ENCODE peak calls at places on chromosomes 2 and 18, in four cellular contexts. One of them, this sample, is unnamed.
A peak's percentile ranks its signal among the peaks of the same experiment; 100 is the strongest.

GRCh38 chr2:172329404-172330059 is 97.9 kb upstream of the ITGA6 start:
- DNase-seq in transverse colon: peak; percentile 68
- DNase-seq in neural progenitor cell: no peak
- DNase-seq in HFF-Myc: no peak
- DNase-seq in this sample: no peak

GRCh38 chr2:113692698-113693428 is 63.6 kb downstream of the SLC35F5 start:
- DNase-seq in neural progenitor cell: no peak
- DNase-seq in HFF-Myc: no peak
- DNase-seq in transverse colon: no peak
- DNase-seq in this sample: no peak

GRCh38 chr2:180359522-180360282 is 352.6 kb upstream of the CWC22 start:
- DNase-seq in HFF-Myc: no peak
- DNase-seq in transverse colon: peak; percentile 47
- DNase-seq in neural progenitor cell: no peak
- DNase-seq in this sample: no peak

GRCh38 chr18:33372442-33372841 is 68.1 kb downstream of the CCDC178 start:
- DNase-seq in HFF-Myc: no peak
- DNase-seq in neural progenitor cell: no peak
- DNase-seq in transverse colon: no peak
- DNase-seq in this sample: no peak

GRCh38 chr2:101540518-101540917 is 65.6 kb upstream of the RFX8 start:
- DNase-seq in HFF-Myc: no peak
- DNase-seq in neural progenitor cell: no peak
- DNase-seq in transverse colon: no peak
- DNase-seq in this sample: no peak

GRCh38 chr2:241613018-241613780 is 23.8 kb downstream of the THAP4 start:
- DNase-seq in HFF-Myc: no peak
- DNase-seq in neural progenitor cell: peak; percentile 28
- DNase-seq in transverse colon: no peak
- DNase-seq in this sample: no peak

GRCh38 chr2:119421731-119422130 is 9.9 kb upstream of the TMEM37 start:
- DNase-seq in transverse colon: no peak
- DNase-seq in HFF-Myc: no peak
- DNase-seq in neural progenitor cell: no peak
- DNase-seq in this sample: no peak

GRCh38 chr2:164438490-164439205 is 182.6 kb downstream of the GRB14 start:
- DNase-seq in HFF-Myc: no peak
- DNase-seq in transverse colon: no peak
- DNase-seq in neural progenitor cell: no peak
- DNase-seq in this sample: no peak

GRCh38 chr18:37442477-37442876 is 123.1 kb downstream of the CELF4 start:
- DNase-seq in HFF-Myc: no peak
- DNase-seq in neural progenitor cell: no peak
- DNase-seq in transverse colon: no peak
- DNase-seq in this sample: no peak

GRCh38 chr2:43481927-43482542 is 113.8 kb downstream of the THADA start:
- DNase-seq in neural progenitor cell: no peak
- DNase-seq in HFF-Myc: no peak
- DNase-seq in transverse colon: no peak
- DNase-seq in this sample: no peak

GRCh38 chr2:166831930-166832329 is 56.4 kb upstream of the XIRP2 start:
- DNase-seq in HFF-Myc: no peak
- DNase-seq in neural progenitor cell: no peak
- DNase-seq in transverse colon: no peak
- DNase-seq in this sample: no peak

GRCh38 chr18:33101316-33101715 is 328.5 kb upstream of the KLHL14 start:
- DNase-seq in transverse colon: no peak
- DNase-seq in neural progenitor cell: no peak
- DNase-seq in HFF-Myc: no peak
- DNase-seq in this sample: no peak

GRCh38 chr2:71410716-71411115 is 42.6 kb upstream of the DYSF start:
- DNase-seq in transverse colon: no peak
- DNase-seq in neural progenitor cell: no peak
- DNase-seq in HFF-Myc: no peak
- DNase-seq in this sample: no peak

GRCh38 chr2:122072666-122073065 is 317.2 kb downstream of the TSN start:
- DNase-seq in neural progenitor cell: no peak
- DNase-seq in HFF-Myc: no peak
- DNase-seq in transverse colon: no peak
- DNase-seq in this sample: no peak

GRCh38 chr2:128323501-128323931 is 4.8 kb upstream of the HS6ST1 start:
- DNase-seq in HFF-Myc: no peak
- DNase-seq in transverse colon: no peak
- DNase-seq in neural progenitor cell: no peak
- DNase-seq in this sample: no peak

GRCh38 chr2:49901202-49901865 is 747.0 kb upstream of the FSHR start:
- DNase-seq in HFF-Myc: no peak
- DNase-seq in neural progenitor cell: no peak
- DNase-seq in transverse colon: no peak
- DNase-seq in this sample: no peak

GRCh38 chr2:11753452-11753885 is 7.0 kb downstream of the LPIN1 start:
- DNase-seq in HFF-Myc: no peak
- DNase-seq in transverse colon: peak; percentile 83
- DNase-seq in neural progenitor cell: no peak
- DNase-seq in this sample: no peak

GRCh38 chr2:186304064-186304463 is 182.0 kb upstream of the ZC3H15 start:
- DNase-seq in transverse colon: no peak
- DNase-seq in neural progenitor cell: no peak
- DNase-seq in HFF-Myc: no peak
- DNase-seq in this sample: no peak

GRCh38 chr2:186307871-186308270 is 178.2 kb upstream of the ZC3H15 start:
- DNase-seq in transverse colon: no peak
- DNase-seq in HFF-Myc: no peak
- DNase-seq in neural progenitor cell: no peak
- DNase-seq in this sample: no peak

GRCh38 chr2:186308347-186308746 is 177.7 kb upstream of the ZC3H15 start:
- DNase-seq in transverse colon: no peak
- DNase-seq in neural progenitor cell: no peak
- DNase-seq in HFF-Myc: no peak
- DNase-seq in this sample: peak; percentile 14

GRCh38 chr2:186306754-186307153 is 179.3 kb upstream of the ZC3H15 start:
- DNase-seq in transverse colon: no peak
- DNase-seq in neural progenitor cell: no peak
- DNase-seq in HFF-Myc: no peak
- DNase-seq in this sample: no peak

DNA sequence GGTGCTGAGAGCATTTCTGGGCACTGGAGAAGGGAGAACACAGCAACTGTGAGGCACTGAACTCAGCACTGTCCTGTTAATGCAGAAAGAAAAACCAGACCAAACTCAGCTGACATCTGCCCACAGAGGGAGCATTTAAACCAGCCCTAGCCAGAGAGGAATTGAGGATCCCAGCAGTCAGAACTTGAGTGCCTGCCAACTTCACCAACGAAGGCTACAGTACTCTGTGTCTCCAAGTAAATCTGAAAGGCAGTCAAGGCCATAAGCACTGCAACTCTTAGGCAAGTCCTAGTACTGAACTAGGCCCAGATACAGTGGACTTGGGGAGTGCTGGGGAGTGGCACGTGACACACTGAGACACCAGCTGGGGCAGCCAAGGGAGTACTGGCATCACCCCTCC is 176.2 kb upstream of the ZC3H15 start:
- DNase-seq in neural progenitor cell: no peak
- DNase-seq in HFF-Myc: peak; percentile 30
- DNase-seq in transverse colon: no peak
- DNase-seq in this sample: peak; percentile 32
- TF ChIP-seq CTCF in neural progenitor cell: no peak
- TF ChIP-seq CTCF in HFF-Myc: no peak
- TF ChIP-seq CTCF in transverse colon: no peak
- TF ChIP-seq CTCF in this sample: no peak

GRCh38 chr18:45588831-45589558 is 26.3 kb upstream of the SLC14A2 start:
- DNase-seq in neural progenitor cell: no peak
- DNase-seq in HFF-Myc: peak; percentile 76
- DNase-seq in transverse colon: no peak
- DNase-seq in this sample: no peak
- H3K4me3 ChIP-seq in neural progenitor cell: no peak overlapping the region
- H3K4me3 ChIP-seq in HFF-Myc: peak overlapping the region; percentile 8
- H3K4me3 ChIP-seq in transverse colon: no peak overlapping the region
- H3K4me3 ChIP-seq in this sample: no peak overlapping the region

GRCh38 chr2:149098722-149099121 is 60.2 kb downstream of the LYPD6B start:
- DNase-seq in transverse colon: no peak
- DNase-seq in HFF-Myc: peak; percentile 33
- DNase-seq in neural progenitor cell: no peak
- DNase-seq in this sample: peak; percentile 97
- TF ChIP-seq CTCF in transverse colon: no peak
- TF ChIP-seq CTCF in HFF-Myc: no peak
- TF ChIP-seq CTCF in neural progenitor cell: no peak
- TF ChIP-seq CTCF in this sample: no peak

DNA sequence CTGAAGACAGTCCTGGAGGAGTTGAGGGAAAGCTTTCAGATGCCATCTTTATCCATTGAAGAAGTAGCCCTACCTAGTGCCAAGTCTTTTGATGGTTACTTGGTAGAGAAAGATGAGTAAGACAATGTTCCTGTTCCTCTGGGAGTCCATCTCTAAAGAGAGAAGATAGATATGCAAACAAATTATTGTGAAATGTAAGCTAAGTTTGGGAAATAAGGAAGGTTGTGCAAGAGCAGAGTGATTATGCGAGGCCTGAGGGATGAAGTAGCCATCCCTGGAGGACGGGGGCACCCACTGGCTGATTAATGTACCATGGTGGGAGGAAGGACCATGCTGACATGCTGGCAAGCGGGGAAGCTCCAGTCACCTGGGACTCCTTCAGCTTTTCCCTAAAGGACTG is 994 bp upstream of the DTNA start:
- DNase-seq in transverse colon: no peak
- DNase-seq in HFF-Myc: no peak
- DNase-seq in neural progenitor cell: no peak
- DNase-seq in this sample: no peak
- H3K4me3 ChIP-seq in transverse colon: no peak overlapping the region
- H3K4me3 ChIP-seq in HFF-Myc: no peak overlapping the region
- H3K4me3 ChIP-seq in neural progenitor cell: no peak overlapping the region
- H3K4me3 ChIP-seq in this sample: no peak overlapping the region

DNA sequence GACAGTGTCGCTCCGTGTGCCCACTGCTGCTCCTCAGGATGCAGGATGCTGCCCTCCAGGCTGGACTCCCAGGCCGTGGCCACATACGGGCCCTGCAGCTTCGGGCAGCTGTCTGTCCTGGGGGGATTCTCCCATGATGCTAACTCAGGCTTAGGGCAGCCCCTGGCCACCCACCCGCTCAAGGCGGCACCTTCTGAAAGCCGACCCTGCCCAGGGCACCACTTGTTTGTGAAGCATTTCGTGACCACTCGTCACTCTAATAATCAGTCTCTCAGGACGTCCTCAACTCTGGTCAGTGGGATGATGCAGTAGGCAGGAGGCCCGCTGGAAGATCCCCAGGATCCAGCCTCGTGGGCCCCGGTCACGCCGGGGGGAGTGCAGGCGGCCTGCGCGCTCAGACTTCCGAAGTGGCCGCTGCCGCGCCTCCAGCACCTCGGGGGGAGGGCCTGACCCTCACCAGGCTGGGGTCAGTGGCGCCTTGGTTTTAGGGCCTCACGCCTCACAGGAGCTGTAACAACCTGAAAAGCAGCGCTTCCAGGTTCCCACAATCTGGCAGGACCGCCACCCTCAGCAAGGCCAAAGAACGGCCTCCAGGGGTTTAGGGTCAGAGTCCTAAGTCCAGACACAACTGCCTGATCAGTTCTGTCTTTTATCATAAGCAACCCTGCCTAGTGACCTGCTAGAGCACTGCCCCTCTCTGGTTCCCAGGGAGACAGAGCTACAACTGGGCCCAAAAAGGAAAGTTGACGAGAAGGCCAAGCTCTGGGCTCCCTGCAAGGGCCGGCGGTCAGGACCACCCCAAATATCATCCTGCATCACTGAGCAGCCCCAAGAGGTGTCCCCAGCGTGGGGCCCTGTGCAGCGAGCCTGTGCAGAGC is 53.0 kb downstream of the EIPR1 start:
- DNase-seq in transverse colon: no peak
- DNase-seq in HFF-Myc: no peak
- DNase-seq in neural progenitor cell: no peak
- DNase-seq in this sample: no peak
- TF ChIP-seq CTCF in transverse colon: no peak
- TF ChIP-seq CTCF in HFF-Myc: no peak
- TF ChIP-seq CTCF in neural progenitor cell: no peak
- TF ChIP-seq CTCF in this sample: no peak

GRCh38 chr2:219248845-219249202 is 3.5 kb downstream of the STK16 start:
- DNase-seq in neural progenitor cell: no peak
- DNase-seq in transverse colon: no peak
- DNase-seq in HFF-Myc: no peak
- DNase-seq in this sample: no peak

GRCh38 chr2:219249203-219249980 is 3.7 kb upstream of the TUBA4B start:
- DNase-seq in neural progenitor cell: no peak
- DNase-seq in HFF-Myc: peak; percentile 30
- DNase-seq in transverse colon: peak; percentile 94
- DNase-seq in this sample: peak; percentile 78

GRCh38 chr2:219251656-219252055 is 1.4 kb upstream of the TUBA4B start:
- DNase-seq in transverse colon: no peak
- DNase-seq in neural progenitor cell: no peak
- DNase-seq in HFF-Myc: no peak
- DNase-seq in this sample: no peak

GRCh38 chr2:219252084-219252483 is 959 bp upstream of the TUBA4B start:
- DNase-seq in HFF-Myc: no peak
- DNase-seq in transverse colon: peak; percentile 31
- DNase-seq in neural progenitor cell: no peak
- DNase-seq in this sample: no peak

GRCh38 chr2:219250044-219250781 is 2.8 kb upstream of the TUBA4B start:
- DNase-seq in transverse colon: no peak
- DNase-seq in HFF-Myc: no peak
- DNase-seq in neural progenitor cell: no peak
- DNase-seq in this sample: no peak
- H3K4me3 ChIP-seq in transverse colon: no peak overlapping the region
- H3K4me3 ChIP-seq in HFF-Myc: no peak overlapping the region
- H3K4me3 ChIP-seq in neural progenitor cell: no peak overlapping the region
- H3K4me3 ChIP-seq in this sample: no peak overlapping the region

GRCh38 chr18:58761241-58761969 is 90.1 kb downstream of the MALT1 start:
- DNase-seq in neural progenitor cell: no peak
- DNase-seq in HFF-Myc: no peak
- DNase-seq in transverse colon: no peak
- DNase-seq in this sample: no peak
- TF ChIP-seq CTCF in neural progenitor cell: no peak
- TF ChIP-seq CTCF in HFF-Myc: no peak
- TF ChIP-seq CTCF in transverse colon: no peak
- TF ChIP-seq CTCF in this sample: no peak

DNA sequence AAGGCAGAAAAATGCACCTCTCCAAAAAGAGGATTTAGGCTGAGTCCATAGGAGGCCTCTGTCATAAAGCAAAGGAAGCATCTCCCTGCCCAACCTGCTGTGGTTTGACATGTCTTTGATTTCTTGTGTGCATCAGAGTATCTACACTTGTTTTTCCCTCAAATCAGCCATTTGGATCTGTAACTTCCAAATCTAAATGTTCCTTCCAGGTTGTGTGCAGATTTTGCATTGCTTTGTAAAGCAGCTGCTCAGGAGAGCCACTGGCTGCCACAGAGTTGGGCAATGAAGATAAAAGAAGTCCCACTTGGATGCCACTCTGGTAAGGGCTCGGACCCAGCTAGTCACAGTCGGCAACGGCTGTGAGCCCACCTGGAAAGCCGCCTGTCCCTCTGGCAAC is 6.1 kb downstream of the PAX3 start:
- DNase-seq in neural progenitor cell: no peak
- DNase-seq in transverse colon: no peak
- DNase-seq in HFF-Myc: no peak
- DNase-seq in this sample: no peak
- H3K4me3 ChIP-seq in neural progenitor cell: no peak overlapping the region
- H3K4me3 ChIP-seq in transverse colon: no peak overlapping the region
- H3K4me3 ChIP-seq in HFF-Myc: no peak overlapping the region
- H3K4me3 ChIP-seq in this sample: no peak overlapping the region

This sample was measured in retinal pigment epithelial cell.